ENCODE peak calls at places on chromosomes 5 and 9, in four cellular contexts. One of them, this sample, is unnamed.

GRCh38 chr9:23372703-23373102 is 453.3 kb downstream of the ELAVL2 start:
- DNase-seq in neuronal stem cell: no peak
- DNase-seq in A172: no peak
- DNase-seq in T1000: no peak
- DNase-seq in this sample: no peak

GRCh38 chr5:145887217-145887616 is 14.4 kb upstream of the GRXCR2 start:
- DNase-seq in neuronal stem cell: no peak
- DNase-seq in A172: no peak
- DNase-seq in T1000: no peak
- DNase-seq in this sample: no peak

GRCh38 chr9:70015099-70015498 is 28.5 kb upstream of the MAMDC2 start:
- DNase-seq in neuronal stem cell: no peak
- DNase-seq in A172: no peak
- DNase-seq in T1000: no peak
- DNase-seq in this sample: no peak

GRCh38 chr9:109239240-109239639 is 72.2 kb upstream of the FRRS1L start:
- DNase-seq in neuronal stem cell: no peak
- DNase-seq in T1000: no peak
- DNase-seq in A172: no peak
- DNase-seq in this sample: no peak

GRCh38 chr9:104091708-104092107 is 2.4 kb upstream of the SMC2 start:
- DNase-seq in neuronal stem cell: no peak
- DNase-seq in A172: no peak
- DNase-seq in T1000: no peak
- DNase-seq in this sample: peak

GRCh38 chr9:3746296-3747275 is 220.8 kb upstream of the RFX3 start:
- DNase-seq in neuronal stem cell: no peak
- DNase-seq in A172: peak
- DNase-seq in T1000: no peak
- DNase-seq in this sample: no peak

GRCh38 chr9:126151031-126151670 is 175.5 kb upstream of the MVB12B start:
- DNase-seq in A172: no peak
- DNase-seq in neuronal stem cell: no peak
- DNase-seq in T1000: no peak
- DNase-seq in this sample: peak

GRCh38 chr5:160675988-160676387 is 176.0 kb downstream of the ATP10B start:
- DNase-seq in neuronal stem cell: no peak
- DNase-seq in T1000: no peak
- DNase-seq in A172: no peak
- DNase-seq in this sample: no peak

GRCh38 chr5:159459951-159460538 is 129.8 kb upstream of the IL12B start:
- DNase-seq in neuronal stem cell: no peak
- DNase-seq in A172: peak
- DNase-seq in T1000: no peak
- DNase-seq in this sample: peak

GRCh38 chr5:135052511-135053145 is 18.6 kb upstream of the PITX1 start:
- DNase-seq in A172: no peak
- DNase-seq in neuronal stem cell: no peak
- DNase-seq in T1000: no peak
- DNase-seq in this sample: no peak

GRCh38 chr9:32350682-32351081 is 33.8 kb upstream of the ACO1 start:
- DNase-seq in A172: peak
- DNase-seq in neuronal stem cell: no peak
- DNase-seq in T1000: no peak
- DNase-seq in this sample: peak

GRCh38 chr9:70411930-70412677 is 2.4 kb downstream of the KLF9 start:
- DNase-seq in neuronal stem cell: no peak
- DNase-seq in T1000: no peak
- DNase-seq in A172: peak
- DNase-seq in this sample: no peak

GRCh38 chr5:1007681-1008450 is 736 bp upstream of the NKD2 start:
- DNase-seq in T1000: no peak
- DNase-seq in A172: no peak
- DNase-seq in neuronal stem cell: no peak
- DNase-seq in this sample: no peak

GRCh38 chr5:96288166-96288844 is 144.7 kb downstream of the PCSK1 start:
- DNase-seq in A172: no peak
- DNase-seq in T1000: no peak
- DNase-seq in neuronal stem cell: no peak
- DNase-seq in this sample: no peak

GRCh38 chr5:36854402-36855140 is 22.0 kb upstream of the NIPBL start:
- DNase-seq in A172: no peak
- DNase-seq in T1000: no peak
- DNase-seq in neuronal stem cell: no peak
- DNase-seq in this sample: no peak